ENCODE peak calls at places on chromosome 6, in nine cellular contexts. One of them, this sample, is unnamed.

GRCh38 chr6:17780071-17780470 is 73.3 kb upstream of the NUP153 start:
- DNase-seq in mammary epithelial cell: no peak
- DNase-seq in RWPE2: no peak
- DNase-seq in natural killer cell: no peak
- DNase-seq in T follicular helper cell: no peak
- DNase-seq in ACHN: no peak
- DNase-seq in AG08395: no peak
- DNase-seq in IMR-90: no peak
- DNase-seq in left ventricle myocardium inferior: no peak
- DNase-seq in this sample: no peak

GRCh38 chr6:128161839-128162238 is 261.0 kb upstream of the THEMIS start:
- DNase-seq in RWPE2: no peak
- DNase-seq in left ventricle myocardium inferior: no peak
- DNase-seq in mammary epithelial cell: no peak
- DNase-seq in ACHN: no peak
- DNase-seq in AG08395: no peak
- DNase-seq in IMR-90: no peak
- DNase-seq in natural killer cell: no peak
- DNase-seq in T follicular helper cell: no peak
- DNase-seq in this sample: no peak

GRCh38 chr6:169994734-169995133 is 243.3 kb downstream of the ERMARD start:
- DNase-seq in ACHN: no peak
- DNase-seq in AG08395: no peak
- DNase-seq in IMR-90: no peak
- DNase-seq in mammary epithelial cell: no peak
- DNase-seq in natural killer cell: no peak
- DNase-seq in T follicular helper cell: no peak
- DNase-seq in left ventricle myocardium inferior: no peak
- DNase-seq in RWPE2: no peak
- DNase-seq in this sample: no peak

GRCh38 chr6:142700676-142701185 is 244.2 kb downstream of the HIVEP2 start:
- DNase-seq in mammary epithelial cell: no peak
- DNase-seq in IMR-90: no peak
- DNase-seq in RWPE2: no peak
- DNase-seq in AG08395: no peak
- DNase-seq in natural killer cell: no peak
- DNase-seq in left ventricle myocardium inferior: no peak
- DNase-seq in ACHN: no peak
- DNase-seq in T follicular helper cell: no peak
- DNase-seq in this sample: no peak

GRCh38 chr6:166750125-166750793 is 123.2 kb upstream of the RPS6KA2 start:
- DNase-seq in IMR-90: peak
- DNase-seq in RWPE2: no peak
- DNase-seq in mammary epithelial cell: no peak
- DNase-seq in AG08395: no peak
- DNase-seq in natural killer cell: no peak
- DNase-seq in left ventricle myocardium inferior: no peak
- DNase-seq in ACHN: no peak
- DNase-seq in T follicular helper cell: no peak
- DNase-seq in this sample: no peak

GRCh38 chr6:88626460-88626859 is 337.0 kb downstream of the RNGTT start:
- DNase-seq in T follicular helper cell: no peak
- DNase-seq in natural killer cell: no peak
- DNase-seq in mammary epithelial cell: no peak
- DNase-seq in left ventricle myocardium inferior: no peak
- DNase-seq in AG08395: no peak
- DNase-seq in RWPE2: no peak
- DNase-seq in ACHN: no peak
- DNase-seq in IMR-90: peak
- DNase-seq in this sample: peak

GRCh38 chr6:146381486-146381885 is 162.1 kb upstream of the RAB32 start:
- DNase-seq in natural killer cell: no peak
- DNase-seq in AG08395: no peak
- DNase-seq in mammary epithelial cell: no peak
- DNase-seq in RWPE2: no peak
- DNase-seq in IMR-90: no peak
- DNase-seq in T follicular helper cell: no peak
- DNase-seq in left ventricle myocardium inferior: no peak
- DNase-seq in ACHN: no peak
- DNase-seq in this sample: no peak

GRCh38 chr6:73079978-73080377 is 145.3 kb downstream of the KHDC1L start:
- DNase-seq in AG08395: no peak
- DNase-seq in T follicular helper cell: no peak
- DNase-seq in IMR-90: peak
- DNase-seq in left ventricle myocardium inferior: no peak
- DNase-seq in ACHN: no peak
- DNase-seq in RWPE2: no peak
- DNase-seq in mammary epithelial cell: peak
- DNase-seq in natural killer cell: no peak
- DNase-seq in this sample: peak

GRCh38 chr6:64012351-64013060 is 376.9 kb downstream of the PHF3 start:
- DNase-seq in RWPE2: no peak
- DNase-seq in left ventricle myocardium inferior: no peak
- DNase-seq in AG08395: no peak
- DNase-seq in natural killer cell: no peak
- DNase-seq in T follicular helper cell: no peak
- DNase-seq in mammary epithelial cell: peak
- DNase-seq in ACHN: peak
- DNase-seq in IMR-90: peak
- DNase-seq in this sample: peak

GRCh38 chr6:143529095-143529494 is 17.6 kb upstream of the FUCA2 start:
- DNase-seq in left ventricle myocardium inferior: no peak
- DNase-seq in mammary epithelial cell: no peak
- DNase-seq in RWPE2: no peak
- DNase-seq in ACHN: peak
- DNase-seq in AG08395: peak
- DNase-seq in IMR-90: no peak
- DNase-seq in T follicular helper cell: no peak
- DNase-seq in natural killer cell: no peak
- DNase-seq in this sample: no peak

GRCh38 chr6:150142657-150143501 is at the start of gene PPP1R14C:
- DNase-seq in RWPE2: peak
- DNase-seq in ACHN: peak
- DNase-seq in left ventricle myocardium inferior: peak
- DNase-seq in mammary epithelial cell: peak
- DNase-seq in T follicular helper cell: no peak
- DNase-seq in natural killer cell: no peak
- DNase-seq in IMR-90: no peak
- DNase-seq in AG08395: peak
- DNase-seq in this sample: peak

GRCh38 chr6:43282636-43283513 is 15.2 kb upstream of the SLC22A7 start:
- DNase-seq in RWPE2: no peak
- DNase-seq in IMR-90: no peak
- DNase-seq in T follicular helper cell: no peak
- DNase-seq in natural killer cell: no peak
- DNase-seq in AG08395: no peak
- DNase-seq in mammary epithelial cell: no peak
- DNase-seq in left ventricle myocardium inferior: no peak
- DNase-seq in ACHN: no peak
- DNase-seq in this sample: no peak

GRCh38 chr6:167705211-167705750 is 121.4 kb upstream of the AFDN start:
- DNase-seq in RWPE2: no peak
- DNase-seq in T follicular helper cell: no peak
- DNase-seq in left ventricle myocardium inferior: no peak
- DNase-seq in mammary epithelial cell: no peak
- DNase-seq in IMR-90: no peak
- DNase-seq in ACHN: no peak
- DNase-seq in AG08395: no peak
- DNase-seq in natural killer cell: no peak
- DNase-seq in this sample: no peak

GRCh38 chr6:142819603-142820335 is 125.2 kb downstream of the HIVEP2 start:
- DNase-seq in AG08395: no peak
- DNase-seq in left ventricle myocardium inferior: no peak
- DNase-seq in IMR-90: peak
- DNase-seq in mammary epithelial cell: peak
- DNase-seq in natural killer cell: no peak
- DNase-seq in ACHN: peak
- DNase-seq in T follicular helper cell: peak
- DNase-seq in RWPE2: no peak
- DNase-seq in this sample: peak

GRCh38 chr6:12798326-12798725 is 81.8 kb downstream of the PHACTR1 start:
- DNase-seq in T follicular helper cell: no peak
- DNase-seq in IMR-90: no peak
- DNase-seq in mammary epithelial cell: no peak
- DNase-seq in left ventricle myocardium inferior: no peak
- DNase-seq in natural killer cell: no peak
- DNase-seq in RWPE2: no peak
- DNase-seq in ACHN: no peak
- DNase-seq in AG08395: no peak
- DNase-seq in this sample: no peak

GRCh38 chr6:148934534-148934933 is 187.7 kb downstream of the UST start:
- DNase-seq in natural killer cell: no peak
- DNase-seq in mammary epithelial cell: no peak
- DNase-seq in RWPE2: no peak
- DNase-seq in ACHN: no peak
- DNase-seq in AG08395: peak
- DNase-seq in T follicular helper cell: no peak
- DNase-seq in IMR-90: peak
- DNase-seq in left ventricle myocardium inferior: peak
- DNase-seq in this sample: peak

GRCh38 chr6:7821426-7821825 is 89.2 kb downstream of the TXNDC5 start:
- DNase-seq in T follicular helper cell: no peak
- DNase-seq in RWPE2: no peak
- DNase-seq in mammary epithelial cell: no peak
- DNase-seq in AG08395: peak
- DNase-seq in left ventricle myocardium inferior: no peak
- DNase-seq in natural killer cell: no peak
- DNase-seq in ACHN: no peak
- DNase-seq in IMR-90: peak
- DNase-seq in this sample: peak

This sample was measured in astrocyte.